ENCODE peak calls at places on chromosomes 6 and 20, in five cellular contexts. P, A, I, N and Y are unnamed samples.

GRCh38 chr20:2293971-2294370 is 1.8 kb upstream of the TGM3 start:
- DNase-seq in P (no peak), A (no peak), I (no peak), N (no peak), Y (no peak)

GRCh38 chr6:142537612-142538478 is 236.0 kb downstream of the ADGRG6 start:
- DNase-seq in P (peak), A (peak), I (peak), N (no peak), Y (no peak)

GRCh38 chr20:54345301-54345724 is 130.1 kb upstream of the DOK5 start:
- DNase-seq in P (peak), A (peak), I (no peak), N (no peak), Y (peak)

GRCh38 chr20:52748235-52748950 is 223.8 kb upstream of the TSHZ2 start:
- DNase-seq in P (no peak), A (peak), I (no peak), N (peak), Y (no peak)

GRCh38 chr6:149328083-149328482 is 10.6 kb downstream of the TAB2 start:
- DNase-seq in P (no peak), A (no peak), I (no peak), N (no peak), Y (no peak)

GRCh38 chr6:149938571-149939462 is 3.0 kb upstream of the ULBP2 start:
- DNase-seq in P (no peak), A (peak), I (no peak), N (no peak), Y (no peak)

GRCh38 chr6:16909599-16910360 is 148.5 kb upstream of the ATXN1 start:
- DNase-seq in P (no peak), A (peak), I (no peak), N (no peak), Y (peak)

GRCh38 chr20:6708010-6708409 is 59.5 kb upstream of the BMP2 start:
- DNase-seq in P (no peak), A (peak), I (no peak), N (no peak), Y (no peak)

GRCh38 chr6:14322841-14323240 is 205.3 kb downstream of the CD83 start:
- DNase-seq in P (no peak), A (no peak), I (no peak), N (no peak), Y (no peak)

GRCh38 chr6:14317616-14318015 is 200.0 kb downstream of the CD83 start:
- DNase-seq in P (no peak), A (no peak), I (no peak), N (no peak), Y (no peak)

GRCh38 chr6:14316911-14317535 is 199.5 kb downstream of the CD83 start:
- DNase-seq in P (no peak), A (no peak), I (no peak), N (no peak), Y (no peak)

GRCh38 chr6:14321992-14322772 is 204.6 kb downstream of the CD83 start:
- DNase-seq in P (peak), A (no peak), I (no peak), N (no peak), Y (no peak)

GRCh38 chr6:14320342-14320741 is 202.8 kb downstream of the CD83 start:
- DNase-seq in P (no peak), A (no peak), I (no peak), N (no peak), Y (no peak)
- TF ChIP-seq CTCF in P (no peak), A (no peak), I (no peak), N (no peak), Y (no peak)

GRCh38 chr6:35493307-35493983 is 3.4 kb downstream of the TEAD3 start:
- DNase-seq in P (no peak), A (no peak), I (no peak), N (no peak), Y (no peak)

GRCh38 chr6:35492664-35493284 is 4.1 kb downstream of the TEAD3 start:
- DNase-seq in P (no peak), A (no peak), I (no peak), N (no peak), Y (no peak)

GRCh38 chr6:35496036-35496850 is 636 bp downstream of the TEAD3 start:
- DNase-seq in P (no peak), A (peak), I (peak), N (peak), Y (no peak)

GRCh38 chr6:35495258-35496035 is 1.4 kb downstream of the TEAD3 start:
- DNase-seq in P (no peak), A (peak), I (no peak), N (peak), Y (no peak)

DNA sequence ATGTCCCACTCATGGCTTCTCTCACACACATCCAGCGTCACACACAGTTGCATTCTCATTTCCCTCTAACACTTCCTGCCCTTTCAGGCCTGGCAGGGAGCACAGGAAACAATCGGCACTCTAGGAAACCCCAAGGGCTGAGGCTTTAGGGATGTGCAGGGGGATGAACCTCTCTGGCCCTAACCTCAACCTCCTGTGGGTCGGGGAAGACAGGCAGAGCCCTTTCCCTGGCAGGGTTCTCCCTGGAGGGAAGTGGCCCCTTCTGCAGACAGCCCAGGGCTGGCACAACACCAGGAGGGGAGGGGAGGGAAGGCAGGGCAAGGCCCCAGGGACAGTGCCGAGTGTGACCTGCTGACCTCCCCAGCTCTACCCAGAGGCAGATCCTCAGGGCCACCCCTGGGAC is 2.7 kb downstream of the TEAD3 start:
- DNase-seq in P (no peak), A (peak), I (no peak), N (no peak), Y (no peak)
- H3K4me3 ChIP-seq in P (no peak), A (peak), I (no peak), N (peak), Y (peak)

DNA sequence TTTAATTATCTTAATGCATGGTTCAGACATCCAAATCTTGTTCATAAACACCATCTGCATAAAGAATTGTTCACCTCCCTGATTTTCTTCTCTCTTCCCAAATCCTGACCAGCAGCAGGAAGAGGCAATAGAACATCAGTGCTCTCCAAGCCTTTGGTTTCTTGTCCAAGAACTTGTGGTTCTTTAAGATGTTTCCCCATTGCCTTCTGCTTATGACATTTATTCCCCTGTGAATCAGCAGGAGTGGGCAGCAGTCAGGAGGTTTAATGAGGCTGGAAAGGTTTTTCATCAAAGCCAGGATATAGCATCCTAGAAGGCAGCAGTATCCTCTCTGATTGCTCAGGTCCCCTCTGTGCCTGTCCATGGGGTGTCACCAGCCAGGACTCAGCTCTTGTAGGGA is 5.3 kb downstream of the HDDC2 start:
- DNase-seq in P (no peak), A (peak), I (no peak), N (no peak), Y (no peak)
- TF ChIP-seq CTCF in P (no peak), A (no peak), I (no peak), N (no peak), Y (no peak)

GRCh38 chr6:165846123-165846966 is 183.3 kb upstream of the PDE10A start:
- DNase-seq in P (no peak), A (no peak), I (no peak), N (no peak), Y (no peak)
- H3K4me3 ChIP-seq in P (no peak), A (peak), I (no peak), N (peak), Y (peak)

DNA sequence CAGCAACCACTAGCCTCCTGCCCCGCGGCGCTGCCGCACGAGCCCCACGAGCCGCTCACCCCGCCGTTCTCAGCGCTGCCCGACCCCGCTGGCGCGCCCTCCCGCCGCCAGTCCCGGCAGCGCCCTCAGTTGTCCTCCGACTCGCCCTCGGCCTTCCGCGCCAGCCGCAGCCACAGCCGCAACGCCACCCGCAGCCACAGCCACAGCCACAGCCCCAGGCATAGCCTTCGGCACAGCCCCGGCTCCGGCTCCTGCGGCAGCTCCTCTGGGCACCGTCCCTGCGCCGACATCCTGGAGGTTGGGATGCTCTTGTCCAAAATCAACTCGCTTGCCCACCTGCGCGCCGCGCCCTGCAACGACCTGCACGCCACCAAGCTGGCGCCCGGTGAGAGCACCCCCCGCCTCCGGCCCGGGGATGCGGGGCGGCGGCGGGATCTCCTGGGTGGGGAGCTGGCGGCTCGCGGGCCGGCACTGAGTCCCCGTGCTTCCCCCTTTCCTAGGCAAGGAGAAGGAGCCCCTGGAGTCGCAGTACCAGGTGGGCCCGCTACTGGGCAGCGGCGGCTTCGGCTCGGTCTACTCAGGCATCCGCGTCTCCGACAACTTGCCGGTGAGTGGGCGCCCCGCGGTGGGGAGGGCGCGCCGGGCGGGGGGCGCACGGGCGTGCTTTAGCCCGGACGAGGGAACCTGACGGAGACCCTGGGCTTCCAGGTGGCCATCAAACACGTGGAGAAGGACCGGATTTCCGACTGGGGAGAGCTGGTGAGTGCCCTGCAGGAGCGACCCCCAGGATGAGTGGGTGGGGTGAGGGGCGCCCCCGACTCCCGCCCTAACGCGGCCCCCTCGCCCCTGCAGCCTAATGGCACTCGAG is 555 bp downstream of the PIM1 start:
- DNase-seq in P (no peak), A (peak), I (no peak), N (peak), Y (no peak)
- TF ChIP-seq CTCF in P (peak), A (peak), I (peak), N (peak), Y (peak)

GRCh38 chr6:79538481-79538971 is 1.3 kb upstream of the LCA5 start:
- DNase-seq in P (no peak), A (peak), I (no peak), N (no peak), Y (no peak)
- H3K4me3 ChIP-seq in P (peak), A (peak), I (peak), N (peak), Y (peak)

GRCh38 chr20:37925265-37926165 is 22.6 kb downstream of the VSTM2L start:
- DNase-seq in P (no peak), A (no peak), I (no peak), N (no peak), Y (no peak)
- TF ChIP-seq CTCF in P (no peak), A (no peak), I (no peak), N (no peak), Y (no peak)

GRCh38 chr6:35392111-35392702 is 49.8 kb downstream of the PPARD start:
- DNase-seq in P (no peak), A (no peak), I (peak), N (peak), Y (no peak)
- H3K4me3 ChIP-seq in P (no peak), A (no peak), I (no peak), N (no peak), Y (no peak)

GRCh38 chr6:49570474-49571079 is 20.1 kb downstream of the C6orf141 start:
- DNase-seq in P (peak), A (no peak), I (peak), N (no peak), Y (no peak)
- TF ChIP-seq CTCF in P (peak), A (peak), I (peak), N (no peak), Y (no peak)

DNA sequence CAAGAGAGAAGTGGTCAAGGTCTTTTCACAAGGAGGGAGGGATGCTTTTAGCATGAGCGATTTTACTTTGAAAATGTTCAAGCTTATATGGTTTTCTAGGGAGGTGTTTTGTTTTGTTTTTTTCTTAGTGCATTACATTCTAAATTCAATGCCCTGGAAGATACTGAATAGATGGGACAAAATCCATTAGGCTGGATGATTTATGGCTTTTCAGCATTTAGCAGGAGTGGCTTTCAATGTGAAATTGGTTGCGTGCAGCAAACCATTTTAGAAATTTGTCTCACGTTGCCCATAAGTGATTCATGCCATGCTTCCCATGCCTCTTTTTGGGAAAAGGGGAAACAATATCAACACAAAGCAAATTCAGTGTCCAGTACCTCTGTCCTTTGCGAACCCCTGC is 106.5 kb upstream of the SNX9 start:
- DNase-seq in P (no peak), A (peak), I (no peak), N (no peak), Y (no peak)
- H3K4me3 ChIP-seq in P (no peak), A (peak), I (no peak), N (no peak), Y (no peak)